ENCODE peak calls at places on chromosomes 11 and 22, in seven cellular contexts. B is AG09319, X is osteocyte, Y is fibroblast of mammary gland, E is LoVo, H is fibroblast of lung, Z is coronary artery. V is an unnamed sample.

GRCh38 chr22:32473388-32473952 is 1.1 kb upstream of the FBXO7 start:
- DNase-seq in Z (no peak), Y (peak), B (peak), E (peak), X (no peak), H (peak), V (peak)

GRCh38 chr11:130163346-130164220 is 4.0 kb downstream of the ST14 start:
- DNase-seq in X (no peak), B (no peak), H (no peak), E (peak), Y (no peak), Z (peak), V (no peak)

GRCh38 chr11:111978028-111978771 is 41.1 kb downstream of the DIXDC1 start:
- DNase-seq in H (peak), E (no peak), Z (peak), Y (peak), B (peak), X (no peak), V (no peak)

GRCh38 chr11:61507012-61507768 is 1.4 kb upstream of the LRRC10B start:
- DNase-seq in B (no peak), E (no peak), Z (no peak), H (no peak), Y (no peak), X (no peak), V (no peak)

GRCh38 chr11:75654314-75654713 is 14.5 kb downstream of the MAP6 start:
- DNase-seq in Z (no peak), H (peak), E (no peak), B (no peak), Y (peak), X (no peak), V (no peak)

GRCh38 chr11:94776351-94777321 is 8.5 kb downstream of the AMOTL1 start:
- DNase-seq in Z (no peak), Y (peak), B (no peak), H (peak), X (no peak), E (peak), V (no peak)

GRCh38 chr11:112227002-112227401 is 774 bp downstream of the PTS start:
- DNase-seq in Y (peak), B (no peak), H (peak), Z (no peak), E (no peak), X (no peak), V (no peak)

GRCh38 chr11:115244758-115245157 is 259.5 kb downstream of the CADM1 start:
- DNase-seq in B (no peak), H (peak), Z (no peak), X (no peak), Y (no peak), E (no peak), V (no peak)

GRCh38 chr11:82676483-82677094 is 57.1 kb downstream of the FAM181B start:
- DNase-seq in X (no peak), Y (no peak), B (no peak), H (no peak), E (peak), Z (no peak), V (no peak)

GRCh38 chr11:123188508-123189165 is 6.4 kb downstream of the CLMP start:
- DNase-seq in B (no peak), Z (no peak), X (no peak), H (peak), Y (peak), E (no peak), V (no peak)

GRCh38 chr22:42519544-42520237 is at the start of gene RRP7A:
- DNase-seq in Y (peak), X (peak), B (peak), Z (peak), E (peak), H (peak), V (no peak)

GRCh38 chr11:128300785-128301184 is 286.6 kb downstream of the ETS1 start:
- DNase-seq in Z (no peak), X (no peak), B (no peak), E (no peak), H (no peak), Y (no peak), V (no peak)